ENCODE peak calls at places on chromosomes 12 and 14, in six cellular contexts. K is trophoblast cell, G is IMR-90, M is mesendoderm, Z is H1, V is mesenchymal stem cell. D is an unnamed sample.
A peak's percentile ranks its signal among the peaks of the same experiment; 100 is the strongest.

GRCh38 chr12:101594700-101595099 is at the start of gene MYBPC1:
- DNase-seq in K (no peak), G (no peak), M (peak; percentile 48), Z (no peak), V (no peak), D (no peak)

GRCh38 chr14:71245659-71246361 is 338.6 kb downstream of the PCNX1 start:
- DNase-seq in K (no peak), G (no peak), M (no peak), Z (no peak), V (no peak), D (no peak)

GRCh38 chr12:72271741-72272661 is at the start of gene TRHDE:
- DNase-seq in K (no peak), G (peak; percentile 60), M (peak; percentile 86), Z (peak; percentile 75), V (peak; percentile 76), D (peak; percentile 61)

GRCh38 chr12:83318386-83318971 is 631.8 kb downstream of the TMTC2 start:
- DNase-seq in K (no peak), G (peak; percentile 34), M (no peak), Z (no peak), V (peak; percentile 14), D (no peak)

GRCh38 chr12:50353869-50354593 is 42.4 kb downstream of the FAM186A start:
- DNase-seq in K (no peak), G (peak; percentile 34), M (no peak), Z (no peak), V (peak; percentile 55), D (no peak)

GRCh38 chr12:120596901-120597300 is 15.7 kb upstream of the POP5 start:
- DNase-seq in K (no peak), G (no peak), M (no peak), Z (no peak), V (no peak), D (no peak)

GRCh38 chr12:42483534-42483857 is 106.0 kb downstream of the PRICKLE1 start:
- DNase-seq in K (no peak), G (peak; percentile 39), M (no peak), Z (peak; percentile 67), V (no peak), D (peak; percentile 63)

GRCh38 chr12:131087991-131088700 is 134.4 kb downstream of the ADGRD1 start:
- DNase-seq in K (no peak), G (no peak), M (no peak), Z (peak; percentile 41), V (no peak), D (no peak)

GRCh38 chr12:87870061-87870460 is 159.1 kb downstream of the C12orf50 start:
- DNase-seq in K (no peak), G (peak; percentile 51), M (no peak), Z (no peak), V (peak; percentile 21), D (no peak)

GRCh38 chr12:89319111-89319510 is 33.2 kb downstream of the DUSP6 start:
- DNase-seq in K (no peak), G (no peak), M (no peak), Z (no peak), V (peak; percentile 36), D (no peak)

GRCh38 chr14:75562048-75562447 is 16.4 kb upstream of the FLVCR2 start:
- DNase-seq in K (no peak), G (no peak), M (no peak), Z (no peak), V (peak; percentile 22), D (no peak)

DNA sequence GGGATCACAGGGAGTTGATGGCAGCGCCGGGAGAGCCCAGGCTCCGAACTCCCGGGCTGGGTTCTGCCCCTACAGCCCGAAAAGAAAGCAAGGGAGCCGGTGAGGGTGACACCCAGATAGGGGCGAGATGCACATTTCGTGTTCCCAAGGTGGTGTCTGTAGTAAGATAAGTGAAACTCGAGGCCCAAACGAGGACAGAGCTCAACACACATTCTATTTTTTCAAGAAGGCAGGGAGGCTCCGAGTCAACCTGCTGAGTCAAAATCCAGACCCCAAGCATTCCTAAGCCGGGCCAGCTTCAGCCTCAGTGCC is 24.2 kb upstream of the YY1 start:
- DNase-seq in K (no peak), G (no peak), M (no peak), Z (no peak), V (peak; percentile 20), D (no peak)
- H3K18ac ChIP-seq in K (no peak overlapping the region), G (peak overlapping the region; percentile 22), M (no peak overlapping the region), Z (peak overlapping the region; percentile 60), V (peak overlapping the region; percentile 18), D (peak overlapping the region; percentile 57)

GRCh38 chr14:100708349-100709217 is 18.1 kb upstream of the DLK1 start:
- DNase-seq in K (no peak), G (peak; percentile 22), M (peak; percentile 87), Z (peak; percentile 84), V (peak; percentile 88), D (no peak)

GRCh38 chr14:100711117-100711462 is 15.6 kb upstream of the DLK1 start:
- DNase-seq in K (no peak), G (no peak), M (no peak), Z (no peak), V (no peak), D (no peak)

GRCh38 chr14:100710391-100711116 is 16.1 kb upstream of the DLK1 start:
- DNase-seq in K (no peak), G (no peak), M (no peak), Z (no peak), V (no peak), D (no peak)

GRCh38 chr14:100709252-100709955 is 17.3 kb upstream of the DLK1 start:
- DNase-seq in K (no peak), G (peak; percentile 10), M (peak; percentile 70), Z (no peak), V (peak; percentile 53), D (no peak)

DNA sequence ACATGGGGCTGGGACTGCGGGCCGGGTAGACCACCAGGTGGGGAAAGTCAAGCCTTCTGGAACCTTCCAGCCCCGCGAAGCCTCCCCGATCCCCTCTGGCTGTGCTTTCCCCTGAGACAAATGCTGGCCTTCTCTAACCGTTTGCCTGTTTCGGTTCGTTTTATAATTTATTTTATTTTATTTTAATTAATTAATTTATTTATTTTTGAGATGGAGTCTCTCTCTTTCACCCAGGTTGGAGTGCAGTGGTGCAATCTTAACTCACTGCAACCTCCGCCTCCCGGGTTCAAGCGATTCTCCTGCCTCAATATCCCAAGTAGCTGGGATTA is 16.8 kb upstream of the DLK1 start:
- DNase-seq in K (no peak), G (no peak), M (no peak), Z (no peak), V (no peak), D (no peak)
- H3K4me3 ChIP-seq in K (no peak overlapping the region), G (no peak overlapping the region), M (no peak overlapping the region), Z (peak overlapping the region; percentile 53), V (no peak overlapping the region), D (no peak overlapping the region)

GRCh38 chr14:100443643-100444042 is 120.5 kb downstream of the SLC25A47 start:
- DNase-seq in K (peak; percentile 43), G (peak; percentile 41), M (no peak), Z (no peak), V (no peak), D (no peak)
- H3K4me1 ChIP-seq in K (peaks cover 5% of the 10 kb centered on the region), G (peaks cover 29% of the 10 kb centered on the region), M (no peaks in the 10 kb centered on the region), Z (no peaks in the 10 kb centered on the region), V (peaks cover 44% of the 10 kb centered on the region), D (peaks cover 21% of the 10 kb centered on the region)

GRCh38 chr12:107610030-107610859 is 75.4 kb upstream of the PWP1 start:
- DNase-seq in K (no peak), G (peak; percentile 48), M (peak; percentile 66), Z (peak; percentile 78), V (peak; percentile 32), D (peak; percentile 38)
- H3K18ac ChIP-seq in K (no peak overlapping the region), G (no peak overlapping the region), M (no peak overlapping the region), Z (no peak overlapping the region), V (no peak overlapping the region), D (peak overlapping the region; percentile 67)

GRCh38 chr12:107661830-107662229 is 23.8 kb upstream of the PWP1 start:
- DNase-seq in K (no peak), G (no peak), M (no peak), Z (no peak), V (no peak), D (no peak)

GRCh38 chr12:107663277-107663676 is 22.3 kb upstream of the PWP1 start:
- DNase-seq in K (no peak), G (no peak), M (no peak), Z (no peak), V (no peak), D (no peak)

GRCh38 chr12:107660861-107661415 is 24.7 kb upstream of the PWP1 start:
- DNase-seq in K (no peak), G (no peak), M (no peak), Z (no peak), V (no peak), D (no peak)

GRCh38 chr12:107660230-107660629 is 25.4 kb upstream of the PWP1 start:
- DNase-seq in K (no peak), G (no peak), M (peak; percentile 10), Z (no peak), V (no peak), D (no peak)

DNA sequence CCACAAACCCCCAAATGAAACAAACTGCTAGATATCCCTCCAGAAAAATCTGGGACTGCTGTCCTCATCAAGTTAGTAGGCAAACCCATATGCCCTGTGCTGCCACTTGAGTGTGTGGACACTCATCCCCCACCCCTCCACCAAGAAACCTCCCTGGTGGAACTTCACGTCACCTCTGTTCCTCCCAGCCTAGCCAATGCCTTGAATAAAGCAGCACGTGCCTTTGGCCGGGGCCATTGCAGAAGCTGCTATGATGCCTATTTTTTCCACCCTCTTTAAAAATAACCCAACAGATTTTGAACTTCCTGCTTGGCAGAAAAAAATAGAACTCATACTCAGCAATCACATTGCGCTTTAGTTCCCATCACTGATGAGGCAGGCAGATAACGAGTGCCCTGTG is 23.2 kb upstream of the PWP1 start:
- DNase-seq in K (no peak), G (no peak), M (no peak), Z (no peak), V (no peak), D (no peak)
- H3K4me3 ChIP-seq in K (no peak overlapping the region), G (no peak overlapping the region), M (no peak overlapping the region), Z (no peak overlapping the region), V (no peak overlapping the region), D (no peak overlapping the region)